ENCODE peak calls at places on chromosomes 12 and 14, in seven cellular contexts. H is Karpas-422, P is small intestine, C is ovary, R is cardiac muscle cell, F is body of pancreas, I is iPS DF 6.9. B is an unnamed sample. For H3K27me3, the result is how much of the 10 kb centered on the place peaks cover.

GRCh38 chr12:27355486-27355885 is 22.9 kb downstream of the BMAL2 start:
- DNase-seq in H (no peak), P (no peak), C (no peak), R (no peak), F (no peak), I (no peak), B (no peak)

GRCh38 chr12:130147875-130148596 is 14.2 kb upstream of the FZD10 start:
- DNase-seq in H (no peak), P (no peak), C (no peak), R (no peak), F (no peak), I (no peak), B (no peak)

GRCh38 chr12:9707356-9707755 is 25.5 kb downstream of the CLECL1 start:
- DNase-seq in H (no peak), P (no peak), C (no peak), R (no peak), F (no peak), I (no peak), B (no peak)

GRCh38 chr12:85633491-85633890 is 202.7 kb downstream of the RASSF9 start:
- DNase-seq in H (no peak), P (no peak), C (no peak), R (no peak), F (no peak), I (no peak), B (no peak)

GRCh38 chr14:104393898-104394605 is 185.5 kb upstream of the C14orf180 start:
- DNase-seq in H (peak), P (no peak), C (peak), R (no peak), F (peak), I (no peak), B (peak)

GRCh38 chr14:104080557-104081492 is 4.7 kb upstream of the ASPG start:
- DNase-seq in H (no peak), P (peak), C (peak), R (no peak), F (no peak), I (no peak), B (no peak)

GRCh38 chr12:96719671-96720362 is 187.2 kb upstream of the NEDD1 start:
- DNase-seq in H (peak), P (peak), C (no peak), R (no peak), F (peak), I (no peak), B (no peak)

GRCh38 chr12:90036641-90037040 is 328.0 kb upstream of the ATP2B1 start:
- DNase-seq in H (no peak), P (no peak), C (no peak), R (no peak), F (no peak), I (no peak), B (no peak)

GRCh38 chr14:20798318-20798717 is 4.3 kb downstream of the RNASE1 start:
- DNase-seq in H (no peak), P (no peak), C (no peak), R (no peak), F (peak), I (no peak), B (no peak)

GRCh38 chr14:67525389-67525788 is 7.7 kb upstream of the PLEKHH1 start:
- DNase-seq in H (no peak), P (no peak), C (no peak), R (no peak), F (no peak), I (no peak), B (no peak)

GRCh38 chr12:115155665-115156645 is 472.0 kb upstream of the TBX3 start:
- DNase-seq in H (no peak), P (no peak), C (no peak), R (no peak), F (no peak), I (no peak), B (no peak)

GRCh38 chr12:62434504-62435336 is 31.9 kb upstream of the MON2 start:
- DNase-seq in H (peak), P (peak), C (no peak), R (no peak), F (no peak), I (no peak), B (peak)

GRCh38 chr12:119964123-119964522 is 24.9 kb upstream of the BICDL1 start:
- DNase-seq in H (no peak), P (no peak), C (no peak), R (no peak), F (no peak), I (no peak), B (no peak)

GRCh38 chr14:102932484-102933248 is 10.2 kb downstream of the AMN start:
- DNase-seq in H (no peak), P (no peak), C (no peak), R (no peak), F (no peak), I (no peak), B (no peak)

GRCh38 chr12:48977290-48978281 is 536 bp upstream of the WNT1 start:
- DNase-seq in H (peak), P (peak), C (no peak), R (no peak), F (no peak), I (no peak), B (no peak)

GRCh38 chr12:48978291-48978740 is at the start of gene WNT1:
- DNase-seq in H (no peak), P (no peak), C (no peak), R (no peak), F (no peak), I (no peak), B (no peak)

GRCh38 chr12:48980389-48980952 is 2.3 kb downstream of the WNT1 start:
- DNase-seq in H (no peak), P (peak), C (no peak), R (no peak), F (no peak), I (no peak), B (no peak)

GRCh38 chr12:48979602-48980388 is 1.7 kb downstream of the WNT1 start:
- DNase-seq in H (peak), P (peak), C (no peak), R (no peak), F (no peak), I (no peak), B (no peak)

GRCh38 chr12:48978741-48979601 is 849 bp downstream of the WNT1 start:
- DNase-seq in H (no peak), P (no peak), C (no peak), R (no peak), F (no peak), I (no peak), B (no peak)
- H3K27me3 ChIP-seq in H (under half), P (under half), C (under half), R (half or more), F (under half), I (half or more), B (half or more)

DNA sequence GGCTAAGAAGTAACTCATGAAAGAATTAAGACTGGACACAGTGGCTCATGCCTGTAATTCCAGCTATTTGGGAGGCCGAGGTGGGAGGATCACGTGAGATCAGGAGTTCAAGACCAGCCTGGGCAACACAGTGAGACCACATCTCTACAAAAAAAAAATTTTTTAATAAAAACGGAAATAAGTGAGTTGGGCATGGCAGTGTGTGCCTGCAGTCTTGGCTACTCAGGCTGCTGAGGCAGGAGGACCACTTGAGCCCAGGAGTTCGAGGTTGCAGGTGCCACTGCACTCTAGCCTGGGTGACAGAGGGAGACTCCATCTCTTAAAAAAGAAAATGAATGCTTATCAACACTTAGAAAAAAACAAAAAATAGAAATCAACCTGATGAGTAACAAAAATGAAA is 117.7 kb downstream of the CALM1 start:
- DNase-seq in H (no peak), P (no peak), C (no peak), R (no peak), F (no peak), I (no peak), B (no peak)
- H3K27ac ChIP-seq in H (no peak), P (peak), C (no peak), R (no peak), F (peak), I (no peak), B (no peak)

GRCh38 chr12:109139791-109140190 is 23.4 kb downstream of the ACACB start:
- DNase-seq in H (no peak), P (no peak), C (no peak), R (no peak), F (no peak), I (no peak), B (no peak)

GRCh38 chr12:109140560-109140959 is 24.2 kb downstream of the ACACB start:
- DNase-seq in H (no peak), P (no peak), C (no peak), R (no peak), F (peak), I (no peak), B (no peak)

GRCh38 chr12:109134186-109134917 is 18.0 kb downstream of the ACACB start:
- DNase-seq in H (no peak), P (no peak), C (no peak), R (peak), F (peak), I (no peak), B (peak)

GRCh38 chr12:109139360-109139759 is 23.0 kb downstream of the ACACB start:
- DNase-seq in H (no peak), P (no peak), C (no peak), R (no peak), F (no peak), I (no peak), B (no peak)

DNA sequence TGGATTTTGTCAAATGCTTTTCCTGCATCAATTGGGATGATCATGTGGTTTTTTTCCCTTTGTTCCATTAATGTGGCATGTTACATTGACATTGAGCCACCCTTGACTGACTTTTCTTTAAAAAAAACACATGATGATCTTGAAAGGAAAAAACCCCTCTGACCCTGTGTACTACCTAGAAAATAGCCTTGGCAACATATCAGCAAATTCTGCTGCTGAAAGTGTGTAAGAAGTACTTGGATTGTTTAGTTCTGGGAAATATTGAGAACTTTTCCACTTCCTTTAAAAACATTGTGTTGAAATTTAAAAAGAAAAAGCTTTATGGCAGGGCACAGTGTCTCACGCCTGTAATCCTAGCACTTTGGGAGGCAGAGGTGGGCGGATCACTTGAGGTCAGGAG is 20.7 kb downstream of the ACACB start:
- DNase-seq in H (no peak), P (no peak), C (no peak), R (no peak), F (no peak), I (no peak), B (no peak)
- H3K27me3 ChIP-seq in H (under half), P (under half), C (under half), R (under half), F (under half), I (under half), B (under half)

DNA sequence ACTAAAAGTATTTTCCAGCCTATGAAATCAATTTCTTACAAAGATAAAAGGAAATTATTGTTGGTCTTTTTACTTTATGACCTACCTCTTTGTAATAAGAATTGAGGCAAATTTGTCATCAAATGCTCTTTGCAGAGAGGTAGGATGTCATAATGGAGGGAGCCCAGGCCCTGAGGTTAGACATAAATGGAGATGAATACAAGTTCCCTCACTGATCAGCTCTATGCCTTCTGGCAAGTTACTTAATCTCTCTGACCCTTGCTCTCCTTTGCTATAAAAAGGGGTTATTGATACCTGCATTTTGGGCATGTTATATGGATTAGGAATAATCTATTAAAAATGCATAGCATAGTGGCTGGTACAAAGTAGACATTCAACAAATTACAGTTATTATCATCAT is 146.9 kb upstream of the KRR1 start:
- DNase-seq in H (no peak), P (no peak), C (no peak), R (no peak), F (no peak), I (no peak), B (no peak)
- H3K27ac ChIP-seq in H (no peak), P (no peak), C (no peak), R (no peak), F (no peak), I (no peak), B (no peak)

DNA sequence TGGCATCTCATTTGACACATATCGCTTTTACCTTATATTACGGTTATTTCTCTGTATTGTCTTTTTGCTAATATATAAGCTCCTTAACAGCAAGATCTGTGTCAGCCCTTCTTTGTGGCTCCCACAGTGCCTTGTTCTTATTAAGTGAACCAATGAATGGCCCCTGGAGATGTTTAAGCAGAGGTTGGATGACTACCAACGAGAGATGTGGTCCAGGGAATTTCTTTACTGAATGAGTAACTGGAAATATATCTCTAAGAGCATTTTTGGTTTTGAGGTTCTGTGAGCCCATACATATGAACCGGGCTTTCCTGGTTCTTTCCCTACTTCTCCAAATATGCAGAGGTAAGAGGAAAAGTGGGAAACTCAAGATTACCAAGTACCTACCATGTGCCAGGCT is 23.5 kb downstream of the CALCOCO1 start:
- DNase-seq in H (no peak), P (no peak), C (no peak), R (no peak), F (no peak), I (no peak), B (no peak)
- H3K27me3 ChIP-seq in H (under half), P (under half), C (under half), R (half or more), F (under half), I (under half), B (half or more)